ENCODE peak calls at places on chromosomes 12 and 14, in four cellular contexts. One of them, this sample, is unnamed.

GRCh38 chr12:12909228-12909994 is 18.0 kb downstream of the GPRC5A start:
- DNase-seq in uterus: no peak
- DNase-seq in fibroblast of mammary gland: no peak
- DNase-seq in Peyer's patch: no peak
- DNase-seq in this sample: no peak

GRCh38 chr12:130254476-130255276 is 83.0 kb upstream of the PIWIL1 start:
- DNase-seq in uterus: no peak
- DNase-seq in fibroblast of mammary gland: no peak
- DNase-seq in Peyer's patch: no peak
- DNase-seq in this sample: no peak

GRCh38 chr14:33894339-33894738 is 56.5 kb downstream of the EGLN3 start:
- DNase-seq in uterus: no peak
- DNase-seq in fibroblast of mammary gland: no peak
- DNase-seq in Peyer's patch: no peak
- DNase-seq in this sample: no peak

GRCh38 chr12:95277139-95277538 is 59.5 kb downstream of the VEZT start:
- DNase-seq in uterus: no peak
- DNase-seq in fibroblast of mammary gland: peak
- DNase-seq in Peyer's patch: no peak
- DNase-seq in this sample: peak

GRCh38 chr12:71415336-71416231 is 24.0 kb upstream of the LGR5 start:
- DNase-seq in uterus: no peak
- DNase-seq in fibroblast of mammary gland: peak
- DNase-seq in Peyer's patch: no peak
- DNase-seq in this sample: peak

GRCh38 chr12:27292718-27293117 is 39.9 kb upstream of the BMAL2 start:
- DNase-seq in uterus: no peak
- DNase-seq in fibroblast of mammary gland: no peak
- DNase-seq in Peyer's patch: no peak
- DNase-seq in this sample: no peak

GRCh38 chr12:52539024-52539820 is 13.7 kb downstream of the KRT71 start:
- DNase-seq in uterus: peak
- DNase-seq in fibroblast of mammary gland: peak
- DNase-seq in Peyer's patch: no peak
- DNase-seq in this sample: peak

GRCh38 chr12:106634206-106634605 is 51.4 kb downstream of the RFX4 start:
- DNase-seq in uterus: no peak
- DNase-seq in fibroblast of mammary gland: no peak
- DNase-seq in Peyer's patch: no peak
- DNase-seq in this sample: no peak

GRCh38 chr12:49897276-49897675 is 6.4 kb downstream of the FAIM2 start:
- DNase-seq in uterus: no peak
- DNase-seq in fibroblast of mammary gland: no peak
- DNase-seq in Peyer's patch: no peak
- DNase-seq in this sample: no peak

GRCh38 chr14:62018606-62019005 is 256.4 kb downstream of the SNAPC1 start:
- DNase-seq in uterus: no peak
- DNase-seq in fibroblast of mammary gland: no peak
- DNase-seq in Peyer's patch: no peak
- DNase-seq in this sample: no peak

GRCh38 chr14:93333631-93334095 is 827 bp upstream of the BTBD7 start:
- DNase-seq in uterus: no peak
- DNase-seq in fibroblast of mammary gland: no peak
- DNase-seq in Peyer's patch: no peak
- DNase-seq in this sample: no peak

GRCh38 chr14:93332032-93332852 is 594 bp downstream of the BTBD7 start:
- DNase-seq in uterus: no peak
- DNase-seq in fibroblast of mammary gland: peak
- DNase-seq in Peyer's patch: peak
- DNase-seq in this sample: peak

GRCh38 chr14:93332853-93333630 is at the start of gene BTBD7:
- DNase-seq in uterus: peak
- DNase-seq in fibroblast of mammary gland: peak
- DNase-seq in Peyer's patch: peak
- DNase-seq in this sample: peak

GRCh38 chr14:93337884-93338283 is 5.0 kb upstream of the BTBD7 start:
- DNase-seq in uterus: no peak
- DNase-seq in fibroblast of mammary gland: no peak
- DNase-seq in Peyer's patch: no peak
- DNase-seq in this sample: no peak

GRCh38 chr14:93337143-93337753 is 4.4 kb upstream of the BTBD7 start:
- DNase-seq in uterus: no peak
- DNase-seq in fibroblast of mammary gland: no peak
- DNase-seq in Peyer's patch: no peak
- DNase-seq in this sample: no peak
- TF ChIP-seq CTCF in uterus: no peak
- TF ChIP-seq CTCF in fibroblast of mammary gland: no peak
- TF ChIP-seq CTCF in Peyer's patch: no peak
- TF ChIP-seq CTCF in this sample: no peak

GRCh38 chr12:122500685-122501488 is at the start of gene ZCCHC8:
- DNase-seq in uterus: peak
- DNase-seq in fibroblast of mammary gland: peak
- DNase-seq in Peyer's patch: peak
- DNase-seq in this sample: peak
- TF ChIP-seq CTCF in uterus: peak
- TF ChIP-seq CTCF in fibroblast of mammary gland: no peak
- TF ChIP-seq CTCF in Peyer's patch: peak
- TF ChIP-seq CTCF in this sample: peak

DNA sequence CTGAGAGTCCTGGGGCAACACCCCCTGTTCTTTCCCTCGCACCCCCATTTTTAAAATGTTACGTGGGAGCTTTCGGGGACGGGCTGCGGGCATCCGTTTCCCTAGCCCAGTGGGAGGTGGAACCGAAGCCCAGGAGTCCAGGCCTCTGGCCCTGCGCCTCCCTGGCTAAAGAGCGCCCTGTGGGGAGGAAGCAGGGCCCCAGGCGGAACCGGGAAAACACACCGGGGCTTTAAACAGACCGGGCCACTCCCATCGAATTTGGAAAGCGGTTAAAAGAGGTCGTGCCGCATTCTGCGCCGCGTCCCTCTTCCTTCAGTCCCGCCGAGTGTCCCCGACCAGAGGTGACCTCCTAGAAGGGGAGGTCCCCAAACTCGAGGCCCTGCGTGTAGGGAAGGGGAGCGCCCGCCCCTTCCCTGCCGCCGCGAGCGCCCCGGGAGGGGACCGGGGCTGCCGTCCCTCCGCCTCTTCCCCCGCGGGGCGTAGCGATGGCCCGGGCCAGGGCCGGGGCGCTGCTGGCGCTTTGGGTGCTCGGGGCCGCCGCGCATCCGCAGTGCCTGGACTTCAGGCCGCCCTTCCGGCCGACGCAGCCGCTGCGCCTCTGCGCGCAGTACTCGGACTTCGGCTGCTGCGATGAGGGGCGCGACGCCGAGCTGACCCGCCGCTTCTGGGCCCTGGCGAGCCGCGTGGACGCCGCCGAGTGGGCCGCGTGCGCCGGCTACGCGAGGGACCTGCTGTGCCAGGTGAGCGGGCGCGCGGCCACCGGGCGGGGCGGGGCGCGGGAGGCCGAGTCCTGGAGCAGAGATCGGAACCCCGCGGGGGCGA is at the start of gene HHIPL1:
- DNase-seq in uterus: no peak
- DNase-seq in fibroblast of mammary gland: peak
- DNase-seq in Peyer's patch: no peak
- DNase-seq in this sample: peak
- TF ChIP-seq CTCF in uterus: peak
- TF ChIP-seq CTCF in fibroblast of mammary gland: no peak
- TF ChIP-seq CTCF in Peyer's patch: no peak
- TF ChIP-seq CTCF in this sample: no peak

GRCh38 chr12:124610021-124610606 is 42.7 kb upstream of the NCOR2 start:
- DNase-seq in uterus: no peak
- DNase-seq in fibroblast of mammary gland: no peak
- DNase-seq in Peyer's patch: peak
- DNase-seq in this sample: no peak

GRCh38 chr12:124610629-124611558 is 43.5 kb upstream of the NCOR2 start:
- DNase-seq in uterus: no peak
- DNase-seq in fibroblast of mammary gland: no peak
- DNase-seq in Peyer's patch: no peak
- DNase-seq in this sample: no peak

GRCh38 chr12:124607681-124608425 is 40.4 kb upstream of the NCOR2 start:
- DNase-seq in uterus: no peak
- DNase-seq in fibroblast of mammary gland: peak
- DNase-seq in Peyer's patch: no peak
- DNase-seq in this sample: no peak

GRCh38 chr12:124608451-124608870 is 41.0 kb upstream of the NCOR2 start:
- DNase-seq in uterus: no peak
- DNase-seq in fibroblast of mammary gland: peak
- DNase-seq in Peyer's patch: peak
- DNase-seq in this sample: no peak

GRCh38 chr12:124609041-124609984 is 41.9 kb upstream of the NCOR2 start:
- DNase-seq in uterus: peak
- DNase-seq in fibroblast of mammary gland: peak
- DNase-seq in Peyer's patch: peak
- DNase-seq in this sample: peak
- TF ChIP-seq CTCF in uterus: no peak
- TF ChIP-seq CTCF in fibroblast of mammary gland: no peak
- TF ChIP-seq CTCF in Peyer's patch: no peak
- TF ChIP-seq CTCF in this sample: no peak

DNA sequence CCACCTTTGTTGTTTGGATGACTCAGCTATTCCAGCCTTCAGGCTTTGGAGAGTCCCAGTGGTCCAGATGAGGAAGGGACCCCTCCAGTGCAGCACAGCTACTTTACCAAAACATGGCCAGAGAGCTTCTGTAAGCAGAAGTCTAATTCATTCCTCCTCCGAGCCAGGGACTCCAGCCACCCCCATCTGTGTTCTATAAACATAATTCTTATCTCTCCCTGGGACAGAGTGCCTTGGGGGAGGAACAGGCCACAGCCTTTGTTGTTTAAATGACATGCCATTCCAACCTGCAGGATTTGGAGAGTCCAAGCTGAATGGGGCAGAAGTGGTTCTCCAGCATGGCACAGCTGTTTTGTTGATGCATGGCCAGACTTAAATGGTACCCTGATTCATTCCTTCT is 994.0 kb downstream of the TRHDE start:
- DNase-seq in uterus: no peak
- DNase-seq in fibroblast of mammary gland: no peak
- DNase-seq in Peyer's patch: no peak
- DNase-seq in this sample: no peak
- TF ChIP-seq CTCF in uterus: no peak
- TF ChIP-seq CTCF in fibroblast of mammary gland: no peak
- TF ChIP-seq CTCF in Peyer's patch: no peak
- TF ChIP-seq CTCF in this sample: no peak

DNA sequence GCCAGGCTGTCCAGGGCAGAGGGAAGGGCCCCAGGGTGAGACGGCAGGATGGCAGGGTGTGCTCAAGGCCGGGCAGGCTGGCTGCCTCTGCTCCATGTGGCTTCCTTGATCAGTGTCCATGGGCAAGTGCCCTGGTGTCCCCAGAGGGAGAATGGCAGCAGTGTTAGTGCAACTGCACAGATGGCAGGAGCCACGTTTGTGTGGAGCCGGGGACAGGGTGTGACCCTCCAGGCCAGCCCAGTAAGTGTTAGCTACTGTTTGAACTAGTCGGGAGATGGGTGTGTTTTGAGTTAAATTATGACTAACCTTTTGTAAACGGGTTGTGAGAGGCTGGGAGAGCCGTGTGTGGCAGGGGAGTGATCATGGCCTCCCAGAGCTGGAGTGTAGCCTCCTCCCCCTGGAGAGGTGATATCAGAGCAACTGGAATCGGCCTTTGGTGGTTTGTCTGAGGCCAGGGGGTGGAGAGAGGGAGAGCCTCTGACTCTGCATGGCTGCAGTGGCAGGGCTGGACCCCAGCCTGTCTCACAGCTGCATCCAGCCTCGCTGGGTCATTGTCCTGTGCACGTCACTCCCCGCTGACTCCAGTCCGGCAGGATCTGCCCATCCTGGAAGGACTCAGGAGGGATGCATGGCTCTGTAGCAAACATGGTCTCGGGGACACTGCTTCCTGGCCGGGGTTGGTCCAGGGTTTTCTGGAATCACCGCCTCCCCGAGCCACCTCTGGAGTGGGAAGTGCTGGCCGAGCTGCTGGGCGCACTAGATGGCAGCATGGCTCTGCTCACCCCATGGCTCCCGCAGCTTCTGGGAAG is 27.8 kb downstream of the AACS start:
- DNase-seq in uterus: no peak
- DNase-seq in fibroblast of mammary gland: peak
- DNase-seq in Peyer's patch: no peak
- DNase-seq in this sample: peak
- TF ChIP-seq CTCF in uterus: no peak
- TF ChIP-seq CTCF in fibroblast of mammary gland: no peak
- TF ChIP-seq CTCF in Peyer's patch: no peak
- TF ChIP-seq CTCF in this sample: no peak

GRCh38 chr14:57189070-57189469 is 79.6 kb downstream of the EXOC5 start:
- DNase-seq in uterus: no peak
- DNase-seq in fibroblast of mammary gland: peak
- DNase-seq in Peyer's patch: no peak
- DNase-seq in this sample: peak
- TF ChIP-seq CTCF in uterus: no peak
- TF ChIP-seq CTCF in fibroblast of mammary gland: peak
- TF ChIP-seq CTCF in Peyer's patch: no peak
- TF ChIP-seq CTCF in this sample: peak

GRCh38 chr12:38386238-38386985 is 69.8 kb downstream of the ALG10B start:
- DNase-seq in uterus: no peak
- DNase-seq in fibroblast of mammary gland: no peak
- DNase-seq in Peyer's patch: no peak
- DNase-seq in this sample: no peak

GRCh38 chr12:38389581-38389980 is 73.0 kb downstream of the ALG10B start:
- DNase-seq in uterus: no peak
- DNase-seq in fibroblast of mammary gland: no peak
- DNase-seq in Peyer's patch: no peak
- DNase-seq in this sample: no peak

GRCh38 chr12:38385492-38385864 is 68.9 kb downstream of the ALG10B start:
- DNase-seq in uterus: no peak
- DNase-seq in fibroblast of mammary gland: no peak
- DNase-seq in Peyer's patch: no peak
- DNase-seq in this sample: no peak

DNA sequence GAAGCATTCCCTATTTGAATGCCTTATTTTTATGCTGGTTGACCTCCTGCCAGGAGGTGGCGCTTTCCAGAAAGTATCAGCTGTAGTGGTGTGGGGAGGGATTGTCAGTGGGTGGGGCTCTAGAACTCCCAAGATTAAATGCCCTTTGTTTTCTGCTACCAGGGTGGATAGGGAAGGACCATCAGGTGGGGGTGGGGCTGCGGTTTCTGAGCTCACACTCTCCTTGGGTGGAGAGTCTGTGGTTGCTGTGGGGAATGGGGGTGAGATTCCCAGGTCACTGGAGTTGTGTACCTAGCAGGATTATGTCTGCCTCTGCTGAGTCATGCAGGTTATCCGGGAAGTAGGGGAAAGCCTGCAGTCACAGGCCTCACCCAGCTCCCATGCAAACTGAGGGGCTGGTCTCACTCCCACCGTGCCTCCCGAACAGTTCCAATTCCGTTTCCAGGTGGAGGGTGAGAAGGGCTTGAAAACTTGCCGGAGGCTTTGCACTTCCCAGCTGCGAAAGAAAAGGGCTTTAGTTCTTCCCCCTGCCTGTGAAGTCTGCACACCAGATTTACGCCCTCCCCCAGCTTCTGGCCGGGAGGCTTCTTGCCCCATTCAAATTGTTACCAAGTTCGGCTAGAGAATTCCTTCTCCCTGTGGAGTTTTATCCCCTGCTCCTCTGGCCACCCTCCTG is 68.4 kb downstream of the ALG10B start:
- DNase-seq in uterus: no peak
- DNase-seq in fibroblast of mammary gland: no peak
- DNase-seq in Peyer's patch: no peak
- DNase-seq in this sample: no peak
- TF ChIP-seq CTCF in uterus: no peak
- TF ChIP-seq CTCF in fibroblast of mammary gland: no peak
- TF ChIP-seq CTCF in Peyer's patch: no peak
- TF ChIP-seq CTCF in this sample: no peak